ENCODE peak calls at places on chromosomes 3 and 15, in four cellular contexts. One of them, this sample, is unnamed. For H3K36me3, the result is how much of the 10 kb centered on the place peaks cover.

GRCh38 chr3:69970827-69971226 is 28.7 kb upstream of the SAMMSON start:
- DNase-seq in K562: no peak
- DNase-seq in HepG2: no peak
- DNase-seq in GM12878: no peak
- DNase-seq in this sample: no peak

GRCh38 chr15:80429964-80430363 is 25.8 kb downstream of the ARNT2 start:
- DNase-seq in K562: no peak
- DNase-seq in HepG2: no peak
- DNase-seq in GM12878: no peak
- DNase-seq in this sample: no peak

GRCh38 chr3:39121626-39122025 is 14.1 kb downstream of the TTC21A start:
- DNase-seq in K562: no peak
- DNase-seq in HepG2: no peak
- DNase-seq in GM12878: no peak
- DNase-seq in this sample: no peak

GRCh38 chr3:59559721-59560514 is 510.1 kb upstream of the CFAP20DC start:
- DNase-seq in K562: no peak
- DNase-seq in HepG2: no peak
- DNase-seq in GM12878: no peak
- DNase-seq in this sample: no peak

GRCh38 chr3:129123314-129124060 is 1.9 kb upstream of the RAB43 start:
- DNase-seq in K562: no peak
- DNase-seq in HepG2: peak
- DNase-seq in GM12878: no peak
- DNase-seq in this sample: no peak

GRCh38 chr3:11601446-11602241 is 42.1 kb downstream of the VGLL4 start:
- DNase-seq in K562: no peak
- DNase-seq in HepG2: no peak
- DNase-seq in GM12878: peak
- DNase-seq in this sample: no peak

GRCh38 chr3:47617061-47618010 is 38.7 kb upstream of the CSPG5 start:
- DNase-seq in K562: no peak
- DNase-seq in HepG2: peak
- DNase-seq in GM12878: no peak
- DNase-seq in this sample: no peak

GRCh38 chr15:65334586-65335231 is 30.2 kb downstream of the RNU5B-1 start:
- DNase-seq in K562: no peak
- DNase-seq in HepG2: no peak
- DNase-seq in GM12878: no peak
- DNase-seq in this sample: peak

GRCh38 chr3:35385271-35385670 is 254.1 kb upstream of the ARPP21 start:
- DNase-seq in K562: no peak
- DNase-seq in HepG2: no peak
- DNase-seq in GM12878: no peak
- DNase-seq in this sample: no peak

GRCh38 chr3:197424674-197425484 is 126.5 kb upstream of the DLG1 start:
- DNase-seq in K562: no peak
- DNase-seq in HepG2: no peak
- DNase-seq in GM12878: no peak
- DNase-seq in this sample: no peak

GRCh38 chr15:23801881-23802280 is 114.8 kb upstream of the NDN start:
- DNase-seq in K562: no peak
- DNase-seq in HepG2: no peak
- DNase-seq in GM12878: no peak
- DNase-seq in this sample: no peak

DNA sequence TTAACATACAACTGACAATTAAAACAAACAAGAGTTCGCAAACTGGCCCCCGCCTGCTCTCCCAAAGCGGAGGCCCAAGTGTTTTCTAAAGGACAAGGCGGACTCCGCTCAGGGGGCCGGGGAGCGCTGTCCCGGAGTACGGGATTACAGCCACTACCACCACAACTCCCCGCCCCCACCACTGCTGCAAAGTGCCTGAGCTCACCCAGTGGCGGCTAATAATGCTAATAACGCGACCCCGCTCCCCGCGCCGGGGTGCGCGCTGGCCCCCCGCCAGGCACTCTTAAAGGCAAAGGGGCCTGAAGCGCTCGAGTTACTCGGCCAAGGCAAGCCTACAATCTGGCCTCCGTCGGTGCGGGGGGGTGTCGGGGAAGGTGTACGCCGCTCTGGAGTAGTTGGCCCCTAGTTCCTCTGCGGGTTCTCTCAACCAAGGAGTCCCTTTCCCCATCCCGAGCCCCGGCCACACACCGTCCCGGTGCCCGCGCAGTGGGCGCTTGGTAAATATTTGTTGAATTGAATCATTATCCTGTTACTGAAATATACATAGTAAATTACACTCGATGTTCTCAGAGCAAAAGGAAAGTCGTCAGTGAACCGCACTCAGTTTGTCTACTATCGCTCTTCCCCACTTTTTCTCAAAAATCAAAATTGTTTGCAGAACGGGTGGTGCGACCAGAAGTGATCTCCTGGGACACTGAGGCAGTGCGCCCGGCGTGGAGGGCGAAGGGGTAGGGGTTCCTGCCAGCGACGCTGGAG is 827 bp downstream of the WNT5A start:
- DNase-seq in K562: no peak
- DNase-seq in HepG2: no peak
- DNase-seq in GM12878: no peak
- DNase-seq in this sample: peak
- TF ChIP-seq RFX5 in K562: no peak
- TF ChIP-seq RFX5 in HepG2: no peak
- TF ChIP-seq RFX5 in GM12878: no peak
- TF ChIP-seq RFX5 in this sample: no peak

GRCh38 chr15:73991260-73991659 is 835 bp downstream of the STOML1 start:
- DNase-seq in K562: no peak
- DNase-seq in HepG2: no peak
- DNase-seq in GM12878: no peak
- DNase-seq in this sample: no peak

GRCh38 chr15:73989001-73989798 is 2.9 kb downstream of the STOML1 start:
- DNase-seq in K562: no peak
- DNase-seq in HepG2: no peak
- DNase-seq in GM12878: no peak
- DNase-seq in this sample: no peak

GRCh38 chr15:73988075-73988969 is 3.8 kb downstream of the STOML1 start:
- DNase-seq in K562: no peak
- DNase-seq in HepG2: no peak
- DNase-seq in GM12878: no peak
- DNase-seq in this sample: no peak

GRCh38 chr15:73991726-73992593 is at the start of gene STOML1:
- DNase-seq in K562: peak
- DNase-seq in HepG2: peak
- DNase-seq in GM12878: no peak
- DNase-seq in this sample: peak

GRCh38 chr15:73990250-73991005 is 1.7 kb downstream of the STOML1 start:
- DNase-seq in K562: no peak
- DNase-seq in HepG2: no peak
- DNase-seq in GM12878: no peak
- DNase-seq in this sample: no peak
- H3K36me3 ChIP-seq in K562: under half
- H3K36me3 ChIP-seq in HepG2: under half
- H3K36me3 ChIP-seq in GM12878: under half
- H3K36me3 ChIP-seq in this sample: under half

GRCh38 chr15:100918034-100918689 is 995 bp upstream of the LRRK1 start:
- DNase-seq in K562: peak
- DNase-seq in HepG2: peak
- DNase-seq in GM12878: no peak
- DNase-seq in this sample: peak

GRCh38 chr15:100922192-100923040 is 3.3 kb downstream of the LRRK1 start:
- DNase-seq in K562: no peak
- DNase-seq in HepG2: no peak
- DNase-seq in GM12878: no peak
- DNase-seq in this sample: no peak

GRCh38 chr15:100918690-100919480 is at the start of gene LRRK1:
- DNase-seq in K562: peak
- DNase-seq in HepG2: no peak
- DNase-seq in GM12878: no peak
- DNase-seq in this sample: peak

GRCh38 chr15:100920516-100921135 is 1.5 kb downstream of the LRRK1 start:
- DNase-seq in K562: no peak
- DNase-seq in HepG2: no peak
- DNase-seq in GM12878: no peak
- DNase-seq in this sample: no peak

DNA sequence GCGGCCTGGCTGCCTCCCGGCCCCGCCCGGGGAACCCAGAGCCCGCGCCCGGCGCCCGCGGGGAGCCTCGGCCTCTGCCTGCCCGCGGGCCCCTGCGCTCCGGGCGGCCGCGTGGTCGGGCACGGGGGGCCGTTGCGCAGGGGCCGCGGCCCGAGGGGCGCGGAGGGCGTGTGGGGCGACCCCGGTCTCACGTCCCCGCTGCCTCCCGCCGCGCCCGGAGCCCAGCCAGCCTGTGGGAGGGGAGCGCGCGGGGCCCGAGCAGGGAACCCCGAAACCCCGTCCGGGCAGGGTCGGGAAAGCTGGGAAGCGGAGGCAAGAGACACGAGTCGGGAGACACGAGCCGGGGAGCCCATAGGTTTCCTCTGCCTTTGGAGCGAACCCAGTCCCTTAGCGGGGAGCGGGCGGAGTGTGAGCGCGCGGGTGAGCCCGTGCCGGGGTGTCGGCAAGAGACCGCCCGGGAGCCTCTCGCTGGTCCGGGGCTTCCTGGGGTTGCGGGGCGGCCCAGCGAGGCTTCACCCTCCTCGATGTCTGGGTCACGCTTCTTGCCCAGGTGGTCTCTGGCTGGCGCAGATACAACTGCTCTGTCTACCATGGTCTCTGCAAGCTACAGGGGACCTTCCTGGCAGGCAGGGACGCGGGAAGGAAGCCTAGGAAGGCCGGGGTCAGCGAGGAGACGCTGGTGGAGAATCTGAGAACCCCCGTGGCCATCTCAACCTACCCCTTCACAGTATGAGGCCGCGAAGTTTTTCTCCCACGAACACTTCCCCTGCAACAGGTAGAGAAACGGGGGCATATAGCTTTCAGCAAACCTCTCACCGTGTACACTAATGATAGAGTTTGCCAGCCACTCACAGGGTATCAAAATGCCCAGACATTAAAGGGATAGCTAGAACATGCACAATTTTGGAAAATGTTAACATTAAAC is 586 bp downstream of the LRRK1 start:
- DNase-seq in K562: no peak
- DNase-seq in HepG2: no peak
- DNase-seq in GM12878: no peak
- DNase-seq in this sample: peak
- TF ChIP-seq ZBTB33 in K562: no peak
- TF ChIP-seq ZBTB33 in HepG2: no peak
- TF ChIP-seq ZBTB33 in GM12878: no peak
- TF ChIP-seq ZBTB33 in this sample: no peak

DNA sequence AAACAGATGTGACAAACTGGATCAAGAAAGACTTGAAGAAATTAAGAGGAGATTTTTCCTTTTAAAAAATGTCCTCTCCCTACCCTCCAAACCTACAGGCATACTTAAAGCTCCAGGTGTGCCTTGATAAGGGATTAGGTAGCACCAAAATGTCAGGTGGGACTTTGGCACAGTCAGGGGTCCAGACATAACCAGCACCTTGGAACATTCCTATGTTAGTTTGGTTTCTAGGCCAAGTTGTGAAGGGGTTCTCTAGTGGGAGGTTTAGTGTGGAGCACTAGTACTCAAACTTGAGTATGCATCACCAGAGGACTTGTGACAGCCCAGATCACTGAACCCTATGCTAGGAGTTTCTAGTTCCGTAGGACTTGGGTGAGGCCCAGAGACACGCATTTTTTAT is 13.9 kb downstream of the ILDR1 start:
- DNase-seq in K562: no peak
- DNase-seq in HepG2: no peak
- DNase-seq in GM12878: no peak
- DNase-seq in this sample: no peak
- TF ChIP-seq RFX5 in K562: no peak
- TF ChIP-seq RFX5 in HepG2: no peak
- TF ChIP-seq RFX5 in GM12878: no peak
- TF ChIP-seq RFX5 in this sample: no peak

This sample was measured in SK-N-SH.